ENCODE peak calls at places on chromosomes 6 and 20, in five cellular contexts. D is tibial artery, U is GM20000, N is GM06990, T is heart right ventricle. G is an unnamed sample.

GRCh38 chr6:13615802-13616140 is 636 bp downstream of the NOL7 start:
- DNase-seq in D (peak), U (peak), N (no peak), T (peak), G (no peak)

GRCh38 chr6:86706449-86706848 is 230.9 kb upstream of the HTR1E start:
- DNase-seq in D (no peak), U (no peak), N (no peak), T (no peak), G (no peak)

GRCh38 chr6:138509371-138509770 is 10.1 kb upstream of the NHSL1 start:
- DNase-seq in D (no peak), U (peak), N (no peak), T (no peak), G (peak)

GRCh38 chr6:84758486-84758885 is 5.9 kb downstream of the TBX18 start:
- DNase-seq in D (no peak), U (no peak), N (no peak), T (no peak), G (no peak)

GRCh38 chr20:50467618-50468373 is 42.4 kb upstream of the PTPN1 start:
- DNase-seq in D (no peak), U (peak), N (no peak), T (no peak), G (no peak)

GRCh38 chr6:158879180-158879579 is 60.0 kb upstream of the EZR start:
- DNase-seq in D (no peak), U (no peak), N (peak), T (no peak), G (no peak)

GRCh38 chr6:73309534-73309783 is 44.6 kb downstream of the DPPA5 start:
- DNase-seq in D (no peak), U (no peak), N (no peak), T (no peak), G (no peak)

GRCh38 chr6:514396-514973 is 122.9 kb downstream of the IRF4 start:
- DNase-seq in D (no peak), U (no peak), N (no peak), T (no peak), G (no peak)

GRCh38 chr20:37881601-37882343 is 21.2 kb upstream of the VSTM2L start:
- DNase-seq in D (no peak), U (no peak), N (no peak), T (no peak), G (no peak)

GRCh38 chr6:161068296-161068695 is 76.7 kb downstream of the MAP3K4 start:
- DNase-seq in D (no peak), U (no peak), N (no peak), T (no peak), G (no peak)

GRCh38 chr6:30325873-30326445 is 768 bp upstream of the TRIM39 start:
- DNase-seq in D (no peak), U (no peak), N (peak), T (no peak), G (no peak)

GRCh38 chr6:155132617-155133016 is 131.2 kb upstream of the CLDN20 start:
- DNase-seq in D (no peak), U (no peak), N (no peak), T (no peak), G (no peak)

GRCh38 chr6:48613221-48613949 is 502.4 kb upstream of the PTCHD4 start:
- DNase-seq in D (no peak), U (no peak), N (no peak), T (no peak), G (no peak)

GRCh38 chr6:89952696-89953095 is 58.4 kb downstream of the GJA10 start:
- DNase-seq in D (no peak), U (no peak), N (no peak), T (no peak), G (no peak)

GRCh38 chr20:31368301-31368700 is at the start of gene DEFB118:
- DNase-seq in D (no peak), U (no peak), N (no peak), T (no peak), G (no peak)

GRCh38 chr6:104699598-104700329 is 160.0 kb downstream of the HACE1 start:
- DNase-seq in D (no peak), U (no peak), N (no peak), T (no peak), G (no peak)

GRCh38 chr20:38377039-38377715 is 30.9 kb downstream of the LBP start:
- DNase-seq in D (no peak), U (no peak), N (no peak), T (no peak), G (no peak)

GRCh38 chr6:155248021-155249001 is 15.5 kb upstream of the CLDN20 start:
- DNase-seq in D (no peak), U (peak), N (no peak), T (no peak), G (peak)

GRCh38 chr6:73854998-73855718 is 159.2 kb downstream of the CD109 start:
- DNase-seq in D (no peak), U (peak), N (no peak), T (no peak), G (peak)

GRCh38 chr20:33992145-33992922 is 1.4 kb upstream of the RALY start:
- DNase-seq in D (no peak), U (no peak), N (peak), T (no peak), G (no peak)

GRCh38 chr20:8749986-8750385 is 318.9 kb upstream of the PLCB4 start:
- DNase-seq in D (no peak), U (no peak), N (no peak), T (no peak), G (no peak)

GRCh38 chr20:63830821-63831593 is at the start of gene ZBTB46:
- DNase-seq in D (no peak), U (peak), N (peak), T (peak), G (peak)

GRCh38 chr20:16712541-16712947 is 17.3 kb upstream of the SNRPB2 start:
- DNase-seq in D (no peak), U (no peak), N (no peak), T (no peak), G (no peak)

GRCh38 chr6:14121936-14122344 is 4.4 kb downstream of the CD83 start:
- DNase-seq in D (peak), U (peak), N (peak), T (no peak), G (peak)

GRCh38 chr20:53214392-53214791 is 242.2 kb downstream of the TSHZ2 start:
- DNase-seq in D (no peak), U (no peak), N (no peak), T (no peak), G (no peak)

GRCh38 chr20:31693987-31694661 is 28.5 kb downstream of the BCL2L1 start:
- DNase-seq in D (no peak), U (no peak), N (no peak), T (no peak), G (no peak)

GRCh38 chr6:75930954-75931689 is 141.3 kb downstream of the IMPG1 start:
- DNase-seq in D (no peak), U (no peak), N (no peak), T (no peak), G (no peak)

GRCh38 chr6:88982720-88983119 is 19.3 kb upstream of the RNGTT start:
- DNase-seq in D (peak), U (peak), N (no peak), T (no peak), G (peak)

DNA sequence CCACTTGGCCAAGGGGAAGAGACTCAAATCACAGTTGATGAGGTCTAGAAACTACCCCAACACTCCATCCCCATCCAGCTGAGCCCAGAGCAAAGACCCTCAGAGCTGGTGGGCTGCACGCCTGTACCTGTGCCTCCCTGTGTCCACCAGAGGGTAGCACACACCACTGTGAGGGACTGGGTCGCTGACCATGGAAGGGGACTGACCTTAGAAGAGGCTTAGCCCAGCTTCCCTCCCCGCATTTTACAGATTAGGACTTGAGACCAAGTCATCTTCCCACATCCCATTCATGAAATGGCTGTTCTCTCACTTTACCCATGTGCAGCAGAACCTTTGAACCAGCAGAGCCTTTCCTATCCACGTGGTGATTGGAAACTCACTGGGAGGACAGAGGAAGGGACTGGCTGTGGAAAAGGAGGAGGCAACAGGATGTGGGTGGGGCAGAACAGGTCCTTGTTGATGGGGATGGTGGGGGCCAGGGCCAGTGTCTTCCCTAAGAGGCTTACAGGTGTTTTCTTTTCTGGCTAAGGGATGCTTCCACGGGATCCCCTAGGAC is 44.3 kb downstream of the CPXM1 start:
- DNase-seq in D (no peak), U (no peak), N (no peak), T (no peak), G (peak)
- TF ChIP-seq CTCF in D (peak), U (no peak), N (peak), T (peak), G (peak)

GRCh38 chr6:36135053-36135731 is 4.9 kb downstream of the MAPK13 start:
- DNase-seq in D (no peak), U (no peak), N (no peak), T (no peak), G (no peak)
- TF ChIP-seq CTCF in D (no peak), U (no peak), N (no peak), T (no peak), G (no peak)

GRCh38 chr6:146997062-146997461 is 207.2 kb upstream of the STXBP5 start:
- DNase-seq in D (no peak), U (no peak), N (no peak), T (no peak), G (no peak)
- TF ChIP-seq CTCF in D (no peak), U (no peak), N (no peak), T (no peak), G (no peak)

GRCh38 chr6:136783495-136784270 is 8.6 kb downstream of the MAP3K5 start:
- DNase-seq in D (peak), U (peak), N (peak), T (peak), G (peak)
- TF ChIP-seq CTCF in D (no peak), U (no peak), N (no peak), T (no peak), G (no peak)